ENCODE peak calls at places on chromosomes 7 and 10, in eight cellular contexts. O is skeletal muscle cell; C is germinal center; B is mesendoderm; G is endodermal cell; N is activated T-helper 1 cell treated with anti-CD3 and anti-CD28 coated beads, Interleukin-2, amount 50 U/mL, for 16 hours; R is stomach; J is osteocyte. A is an unnamed sample.

GRCh38 chr10:132359305-132360040 is 27.5 kb downstream of the LRRC27 start:
- DNase-seq in R (no peak), C (no peak), B (no peak), G (no peak), N (no peak), O (no peak), J (no peak), A (no peak)

GRCh38 chr10:96334888-96335526 is 23.8 kb downstream of the OPALIN start:
- DNase-seq in G (peak), O (no peak), B (peak), C (peak), N (no peak), R (no peak), J (no peak), A (peak)

GRCh38 chr10:77361426-77361825 is 276.2 kb downstream of the KCNMA1 start:
- DNase-seq in R (no peak), O (no peak), G (no peak), J (no peak), C (no peak), N (no peak), B (no peak), A (no peak)

GRCh38 chr10:20614911-20615310 is 282.2 kb downstream of the NEBL start:
- DNase-seq in J (no peak), O (no peak), C (no peak), G (peak), R (no peak), N (no peak), B (peak), A (no peak)

GRCh38 chr10:7525314-7526016 is 114.6 kb upstream of the SFMBT2 start:
- DNase-seq in C (peak), N (no peak), O (peak), R (peak), G (peak), B (peak), J (no peak), A (peak)

GRCh38 chr10:48551796-48552591 is 52.9 kb downstream of the ARHGAP22 start:
- DNase-seq in N (no peak), B (peak), C (peak), G (peak), R (no peak), J (peak), O (no peak), A (peak)

GRCh38 chr10:35690534-35690933 is 48.4 kb upstream of the FZD8 start:
- DNase-seq in G (no peak), B (no peak), O (no peak), N (no peak), C (no peak), J (no peak), R (peak), A (no peak)

GRCh38 chr7:108007762-108008161 is 4.8 kb upstream of the LAMB1 start:
- DNase-seq in J (no peak), C (no peak), B (no peak), G (no peak), O (no peak), R (no peak), N (no peak), A (no peak)

GRCh38 chr7:101618207-101618839 is 10.8 kb downstream of the MYL10 start:
- DNase-seq in R (no peak), O (no peak), B (no peak), C (no peak), N (no peak), G (no peak), J (no peak), A (no peak)

GRCh38 chr10:26550774-26551526 is 112.8 kb downstream of the APBB1IP start:
- DNase-seq in C (no peak), O (no peak), B (peak), J (no peak), R (no peak), N (no peak), G (peak), A (no peak)

GRCh38 chr7:121032645-121033460 is 44.3 kb downstream of the CPED1 start:
- DNase-seq in O (peak), R (no peak), B (no peak), C (no peak), J (no peak), G (no peak), N (no peak), A (no peak)

GRCh38 chr10:70772627-70773026 is 12.6 kb downstream of the TBATA start:
- DNase-seq in J (no peak), R (peak), B (no peak), O (no peak), C (no peak), G (no peak), N (no peak), A (no peak)

GRCh38 chr7:64113981-64114380 is 68.7 kb downstream of the ZNF727 start:
- DNase-seq in N (no peak), O (no peak), B (no peak), J (no peak), R (no peak), G (no peak), C (no peak), A (no peak)

GRCh38 chr7:122211362-122211761 is 67.3 kb upstream of the AASS start:
- DNase-seq in B (no peak), J (no peak), N (no peak), G (no peak), C (no peak), O (no peak), R (no peak), A (no peak)

GRCh38 chr10:52335665-52336064 is 21.6 kb downstream of the DKK1 start:
- DNase-seq in G (no peak), C (no peak), N (no peak), B (no peak), R (no peak), O (no peak), J (no peak), A (no peak)

GRCh38 chr7:34155225-34155908 is 250.0 kb downstream of the BMPER start:
- DNase-seq in O (peak), J (no peak), C (no peak), R (no peak), G (no peak), N (no peak), B (no peak), A (peak)

GRCh38 chr10:78260675-78261074 is 227.0 kb downstream of the RPS24 start:
- DNase-seq in C (no peak), B (no peak), N (no peak), G (no peak), R (no peak), J (no peak), O (no peak), A (no peak)

GRCh38 chr7:10210000-10210399 is 763.7 kb upstream of the PHF14 start:
- DNase-seq in O (no peak), N (no peak), G (no peak), R (no peak), B (no peak), C (no peak), J (no peak), A (no peak)

GRCh38 chr7:31883761-31884164 is 186.4 kb downstream of the PDE1C start:
- DNase-seq in J (no peak), C (no peak), O (peak), R (no peak), G (no peak), B (no peak), N (no peak), A (peak)

GRCh38 chr10:61643316-61643751 is 19.4 kb upstream of the CABCOCO1 start:
- DNase-seq in G (no peak), B (peak), N (no peak), C (no peak), O (peak), J (no peak), R (no peak), A (peak)

GRCh38 chr10:73625004-73625883 is 16.0 kb downstream of the MYOZ1 start:
- DNase-seq in C (peak), J (no peak), N (no peak), R (no peak), O (no peak), B (peak), G (peak), A (peak)

GRCh38 chr10:36023939-36024338 is 381.8 kb upstream of the FZD8 start:
- DNase-seq in R (no peak), B (peak), C (no peak), N (no peak), G (peak), J (no peak), O (peak), A (peak)

GRCh38 chr10:122113161-122113944 is 124.4 kb downstream of the TACC2 start:
- DNase-seq in O (no peak), J (peak), G (peak), R (peak), N (no peak), B (peak), C (no peak), A (peak)

GRCh38 chr10:6678211-6678803 is 98.2 kb upstream of the PRKCQ start:
- DNase-seq in O (no peak), R (peak), C (peak), B (peak), G (peak), N (peak), J (no peak), A (peak)

A was measured in AG08396.